ENCODE peak calls at places on chromosomes 6 and 20, in five cellular contexts. One of them, this sample, is unnamed.

GRCh38 chr6:107124934-107125348 is 9.6 kb upstream of the BEND3 start:
- DNase-seq in AG04450: no peak
- DNase-seq in CD8-positive, alpha-beta T cell: no peak
- DNase-seq in CD4-positive, alpha-beta memory T cell: no peak
- DNase-seq in lower lobe of right lung: no peak
- DNase-seq in this sample: peak; percentile 54

GRCh38 chr6:3881722-3882421 is 32.7 kb downstream of the FAM50B start:
- DNase-seq in CD4-positive, alpha-beta memory T cell: no peak
- DNase-seq in lower lobe of right lung: no peak
- DNase-seq in CD8-positive, alpha-beta T cell: no peak
- DNase-seq in AG04450: no peak
- DNase-seq in this sample: no peak

GRCh38 chr6:73746776-73747175 is 50.8 kb downstream of the CD109 start:
- DNase-seq in CD4-positive, alpha-beta memory T cell: no peak
- DNase-seq in AG04450: no peak
- DNase-seq in lower lobe of right lung: no peak
- DNase-seq in CD8-positive, alpha-beta T cell: no peak
- DNase-seq in this sample: no peak

GRCh38 chr20:35595901-35596300 is 19.7 kb upstream of the SPAG4 start:
- DNase-seq in lower lobe of right lung: no peak
- DNase-seq in AG04450: no peak
- DNase-seq in CD4-positive, alpha-beta memory T cell: no peak
- DNase-seq in CD8-positive, alpha-beta T cell: no peak
- DNase-seq in this sample: no peak

GRCh38 chr6:39378175-39378889 is 55.8 kb upstream of the KCNK16 start:
- DNase-seq in lower lobe of right lung: no peak
- DNase-seq in AG04450: no peak
- DNase-seq in CD8-positive, alpha-beta T cell: no peak
- DNase-seq in CD4-positive, alpha-beta memory T cell: no peak
- DNase-seq in this sample: no peak

GRCh38 chr20:14336667-14337066 is 745 bp downstream of the FLRT3 start:
- DNase-seq in CD8-positive, alpha-beta T cell: no peak
- DNase-seq in lower lobe of right lung: no peak
- DNase-seq in AG04450: no peak
- DNase-seq in CD4-positive, alpha-beta memory T cell: no peak
- DNase-seq in this sample: no peak

GRCh38 chr6:73108949-73109348 is 116.3 kb downstream of the KHDC1L start:
- DNase-seq in lower lobe of right lung: no peak
- DNase-seq in AG04450: no peak
- DNase-seq in CD4-positive, alpha-beta memory T cell: no peak
- DNase-seq in CD8-positive, alpha-beta T cell: no peak
- DNase-seq in this sample: no peak

GRCh38 chr6:151370509-151371078 is 20.8 kb downstream of the ZBTB2 start:
- DNase-seq in lower lobe of right lung: no peak
- DNase-seq in CD4-positive, alpha-beta memory T cell: no peak
- DNase-seq in CD8-positive, alpha-beta T cell: no peak
- DNase-seq in AG04450: no peak
- DNase-seq in this sample: no peak

GRCh38 chr6:3176562-3177355 is 19.4 kb upstream of the TUBB2A start:
- DNase-seq in lower lobe of right lung: no peak
- DNase-seq in CD8-positive, alpha-beta T cell: peak; percentile 36
- DNase-seq in CD4-positive, alpha-beta memory T cell: no peak
- DNase-seq in AG04450: peak; percentile 80
- DNase-seq in this sample: peak; percentile 15

GRCh38 chr6:105135056-105135455 is 44.8 kb downstream of the POPDC3 start:
- DNase-seq in CD8-positive, alpha-beta T cell: no peak
- DNase-seq in lower lobe of right lung: no peak
- DNase-seq in CD4-positive, alpha-beta memory T cell: no peak
- DNase-seq in AG04450: no peak
- DNase-seq in this sample: no peak

GRCh38 chr6:135267085-135267484 is 86.0 kb downstream of the MYB start:
- DNase-seq in CD8-positive, alpha-beta T cell: no peak
- DNase-seq in lower lobe of right lung: no peak
- DNase-seq in CD4-positive, alpha-beta memory T cell: no peak
- DNase-seq in AG04450: no peak
- DNase-seq in this sample: no peak

GRCh38 chr6:41258196-41258493 is 28.3 kb downstream of the TREM1 start:
- DNase-seq in CD4-positive, alpha-beta memory T cell: no peak
- DNase-seq in CD8-positive, alpha-beta T cell: no peak
- DNase-seq in AG04450: no peak
- DNase-seq in lower lobe of right lung: no peak
- DNase-seq in this sample: no peak

GRCh38 chr6:70998148-70998547 is 41.3 kb upstream of the B3GAT2 start:
- DNase-seq in lower lobe of right lung: no peak
- DNase-seq in CD8-positive, alpha-beta T cell: no peak
- DNase-seq in AG04450: no peak
- DNase-seq in CD4-positive, alpha-beta memory T cell: no peak
- DNase-seq in this sample: no peak

GRCh38 chr6:134593887-134594286 is 276.0 kb upstream of the SGK1 start:
- DNase-seq in CD4-positive, alpha-beta memory T cell: no peak
- DNase-seq in AG04450: no peak
- DNase-seq in CD8-positive, alpha-beta T cell: no peak
- DNase-seq in lower lobe of right lung: peak; percentile 60
- DNase-seq in this sample: no peak

GRCh38 chr6:24949020-24949569 is 13.3 kb upstream of the RIPOR2 start:
- DNase-seq in AG04450: no peak
- DNase-seq in lower lobe of right lung: no peak
- DNase-seq in CD4-positive, alpha-beta memory T cell: peak; percentile 83
- DNase-seq in CD8-positive, alpha-beta T cell: peak; percentile 73
- DNase-seq in this sample: no peak

GRCh38 chr20:44780226-44780625 is 30.1 kb downstream of the RIMS4 start:
- DNase-seq in lower lobe of right lung: no peak
- DNase-seq in CD8-positive, alpha-beta T cell: no peak
- DNase-seq in CD4-positive, alpha-beta memory T cell: peak; percentile 8
- DNase-seq in AG04450: peak; percentile 8
- DNase-seq in this sample: peak; percentile 84

GRCh38 chr20:48697845-48698491 is 129.8 kb downstream of the PREX1 start:
- DNase-seq in lower lobe of right lung: peak; percentile 93
- DNase-seq in CD8-positive, alpha-beta T cell: no peak
- DNase-seq in CD4-positive, alpha-beta memory T cell: no peak
- DNase-seq in AG04450: peak; percentile 52
- DNase-seq in this sample: no peak

GRCh38 chr6:38460216-38460615 is 179.5 kb downstream of the BTBD9 start:
- DNase-seq in AG04450: peak; percentile 30
- DNase-seq in CD4-positive, alpha-beta memory T cell: no peak
- DNase-seq in CD8-positive, alpha-beta T cell: no peak
- DNase-seq in lower lobe of right lung: no peak
- DNase-seq in this sample: no peak

GRCh38 chr6:168634928-168635327 is 193.9 kb downstream of the SMOC2 start:
- DNase-seq in lower lobe of right lung: no peak
- DNase-seq in CD8-positive, alpha-beta T cell: no peak
- DNase-seq in CD4-positive, alpha-beta memory T cell: no peak
- DNase-seq in AG04450: no peak
- DNase-seq in this sample: no peak

GRCh38 chr20:29878281-29878741 is 1379.2 kb upstream of the DEFB115 start:
- DNase-seq in AG04450: no peak
- DNase-seq in CD8-positive, alpha-beta T cell: no peak
- DNase-seq in CD4-positive, alpha-beta memory T cell: no peak
- DNase-seq in lower lobe of right lung: peak; percentile 61
- DNase-seq in this sample: no peak

GRCh38 chr6:16292942-16293341 is 54.6 kb downstream of the GMPR start:
- DNase-seq in AG04450: no peak
- DNase-seq in lower lobe of right lung: no peak
- DNase-seq in CD4-positive, alpha-beta memory T cell: no peak
- DNase-seq in CD8-positive, alpha-beta T cell: no peak
- DNase-seq in this sample: no peak

GRCh38 chr6:159106627-159107241 is 61.9 kb upstream of the TAGAP start:
- DNase-seq in AG04450: no peak
- DNase-seq in lower lobe of right lung: peak; percentile 75
- DNase-seq in CD8-positive, alpha-beta T cell: peak; percentile 91
- DNase-seq in CD4-positive, alpha-beta memory T cell: peak; percentile 93
- DNase-seq in this sample: peak; percentile 98

GRCh38 chr6:170076466-170077165 is 214.3 kb downstream of the DLL1 start:
- DNase-seq in lower lobe of right lung: peak; percentile 20
- DNase-seq in AG04450: no peak
- DNase-seq in CD4-positive, alpha-beta memory T cell: no peak
- DNase-seq in CD8-positive, alpha-beta T cell: no peak
- DNase-seq in this sample: no peak

GRCh38 chr20:24991897-24992419 is 593 bp downstream of the APMAP start:
- DNase-seq in CD4-positive, alpha-beta memory T cell: no peak
- DNase-seq in AG04450: no peak
- DNase-seq in lower lobe of right lung: peak; percentile 60
- DNase-seq in CD8-positive, alpha-beta T cell: no peak
- DNase-seq in this sample: peak; percentile 64

GRCh38 chr6:112311950-112312547 is 35.1 kb upstream of the RFPL4B start:
- DNase-seq in CD8-positive, alpha-beta T cell: no peak
- DNase-seq in AG04450: no peak
- DNase-seq in CD4-positive, alpha-beta memory T cell: peak; percentile 24
- DNase-seq in lower lobe of right lung: no peak
- DNase-seq in this sample: peak; percentile 69

GRCh38 chr20:49951160-49951559 is 15.0 kb downstream of the RNF114 start:
- DNase-seq in CD8-positive, alpha-beta T cell: no peak
- DNase-seq in CD4-positive, alpha-beta memory T cell: no peak
- DNase-seq in lower lobe of right lung: no peak
- DNase-seq in AG04450: peak; percentile 48
- DNase-seq in this sample: no peak

GRCh38 chr6:1667012-1667804 is 57.5 kb downstream of the FOXC1 start:
- DNase-seq in lower lobe of right lung: no peak
- DNase-seq in CD4-positive, alpha-beta memory T cell: no peak
- DNase-seq in AG04450: peak; percentile 86
- DNase-seq in CD8-positive, alpha-beta T cell: no peak
- DNase-seq in this sample: no peak

GRCh38 chr20:41599699-41600104 is 18.5 kb downstream of the CHD6 start:
- DNase-seq in CD8-positive, alpha-beta T cell: no peak
- DNase-seq in lower lobe of right lung: no peak
- DNase-seq in CD4-positive, alpha-beta memory T cell: no peak
- DNase-seq in AG04450: no peak
- DNase-seq in this sample: no peak

GRCh38 chr20:63538204-63539091 is 1.3 kb upstream of the PTK6 start:
- DNase-seq in AG04450: no peak
- DNase-seq in lower lobe of right lung: peak; percentile 86
- DNase-seq in CD8-positive, alpha-beta T cell: peak; percentile 73
- DNase-seq in CD4-positive, alpha-beta memory T cell: peak; percentile 36
- DNase-seq in this sample: no peak

GRCh38 chr20:63539092-63539430 is 1.9 kb upstream of the PTK6 start:
- DNase-seq in lower lobe of right lung: no peak
- DNase-seq in AG04450: no peak
- DNase-seq in CD4-positive, alpha-beta memory T cell: no peak
- DNase-seq in CD8-positive, alpha-beta T cell: no peak
- DNase-seq in this sample: no peak

GRCh38 chr20:63536997-63537524 is at the start of gene PTK6:
- DNase-seq in AG04450: no peak
- DNase-seq in CD4-positive, alpha-beta memory T cell: no peak
- DNase-seq in CD8-positive, alpha-beta T cell: peak; percentile 28
- DNase-seq in lower lobe of right lung: peak; percentile 93
- DNase-seq in this sample: peak; percentile 83

GRCh38 chr20:63536241-63536977 is 767 bp downstream of the PTK6 start:
- DNase-seq in lower lobe of right lung: no peak
- DNase-seq in CD8-positive, alpha-beta T cell: peak; percentile 18
- DNase-seq in CD4-positive, alpha-beta memory T cell: no peak
- DNase-seq in AG04450: no peak
- DNase-seq in this sample: no peak

DNA sequence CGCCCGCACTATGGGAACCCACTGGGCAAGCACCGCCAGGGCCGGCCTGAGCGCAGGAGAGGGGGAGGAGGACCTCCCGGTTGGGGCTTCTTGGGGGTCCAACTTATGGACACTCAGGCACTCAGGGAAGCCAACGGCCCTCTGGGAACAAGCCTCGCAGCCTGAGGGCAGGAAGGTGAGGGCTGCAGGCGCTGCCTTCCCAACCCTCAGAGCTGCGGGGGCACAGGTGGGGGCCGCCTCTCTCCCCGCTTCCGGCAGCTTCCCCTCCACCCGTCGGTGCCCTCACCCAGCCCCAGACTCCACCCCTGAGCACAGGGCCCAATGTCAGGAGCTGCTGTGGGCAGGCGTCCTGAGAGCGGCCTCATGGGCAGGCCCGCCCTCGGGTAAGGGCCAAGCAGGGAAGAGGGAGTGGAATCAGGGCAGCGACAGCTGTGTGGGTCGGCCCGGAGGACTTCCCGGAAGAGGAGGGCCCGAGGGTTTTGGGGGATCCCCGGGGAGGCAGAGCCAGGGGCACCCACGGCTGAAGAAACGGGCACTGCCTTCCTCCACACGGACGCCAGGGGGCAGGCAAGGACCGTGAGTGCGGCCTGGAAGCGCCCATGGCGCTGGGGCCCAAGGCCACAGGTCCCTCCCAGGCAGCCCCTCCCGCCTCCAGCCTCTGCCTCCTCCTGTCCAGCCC is 488 bp upstream of the PTK6 start:
- DNase-seq in CD8-positive, alpha-beta T cell: peak; percentile 92
- DNase-seq in CD4-positive, alpha-beta memory T cell: peak; percentile 92
- DNase-seq in AG04450: peak; percentile 81
- DNase-seq in lower lobe of right lung: peak; percentile 98
- DNase-seq in this sample: peak; percentile 98
- H3K4me3 ChIP-seq in CD8-positive, alpha-beta T cell: peak overlapping the region; percentile 48
- H3K4me3 ChIP-seq in CD4-positive, alpha-beta memory T cell: no peak overlapping the region
- H3K4me3 ChIP-seq in AG04450: peak overlapping the region; percentile 46
- H3K4me3 ChIP-seq in lower lobe of right lung: peak overlapping the region; percentile 60
- H3K4me3 ChIP-seq in this sample: peak overlapping the region; percentile 68

GRCh38 chr6:137241481-137242011 is 22.4 kb upstream of the IFNGR1 start:
- DNase-seq in lower lobe of right lung: no peak
- DNase-seq in AG04450: no peak
- DNase-seq in CD4-positive, alpha-beta memory T cell: no peak
- DNase-seq in CD8-positive, alpha-beta T cell: no peak
- DNase-seq in this sample: no peak
- H3K27ac ChIP-seq in lower lobe of right lung: no peak overlapping the region
- H3K27ac ChIP-seq in AG04450: no peak overlapping the region
- H3K27ac ChIP-seq in CD4-positive, alpha-beta memory T cell: no peak overlapping the region
- H3K27ac ChIP-seq in CD8-positive, alpha-beta T cell: no peak overlapping the region
- H3K27ac ChIP-seq in this sample: no peak overlapping the region

GRCh38 chr6:8527818-8528217 is 92.5 kb upstream of the SLC35B3 start:
- DNase-seq in AG04450: no peak
- DNase-seq in lower lobe of right lung: no peak
- DNase-seq in CD8-positive, alpha-beta T cell: no peak
- DNase-seq in CD4-positive, alpha-beta memory T cell: no peak
- DNase-seq in this sample: no peak

GRCh38 chr6:8529250-8529649 is 93.9 kb upstream of the SLC35B3 start:
- DNase-seq in AG04450: no peak
- DNase-seq in lower lobe of right lung: no peak
- DNase-seq in CD8-positive, alpha-beta T cell: no peak
- DNase-seq in CD4-positive, alpha-beta memory T cell: no peak
- DNase-seq in this sample: no peak

GRCh38 chr6:8530775-8531435 is 95.6 kb upstream of the SLC35B3 start:
- DNase-seq in AG04450: no peak
- DNase-seq in CD8-positive, alpha-beta T cell: no peak
- DNase-seq in CD4-positive, alpha-beta memory T cell: no peak
- DNase-seq in lower lobe of right lung: no peak
- DNase-seq in this sample: no peak

GRCh38 chr6:8525370-8525769 is 90.0 kb upstream of the SLC35B3 start:
- DNase-seq in lower lobe of right lung: no peak
- DNase-seq in CD8-positive, alpha-beta T cell: no peak
- DNase-seq in AG04450: no peak
- DNase-seq in CD4-positive, alpha-beta memory T cell: no peak
- DNase-seq in this sample: no peak

GRCh38 chr6:8526619-8527018 is 91.3 kb upstream of the SLC35B3 start:
- DNase-seq in lower lobe of right lung: no peak
- DNase-seq in CD8-positive, alpha-beta T cell: no peak
- DNase-seq in AG04450: no peak
- DNase-seq in CD4-positive, alpha-beta memory T cell: no peak
- DNase-seq in this sample: no peak
- H3K4me3 ChIP-seq in lower lobe of right lung: no peak overlapping the region
- H3K4me3 ChIP-seq in CD8-positive, alpha-beta T cell: no peak overlapping the region
- H3K4me3 ChIP-seq in AG04450: no peak overlapping the region
- H3K4me3 ChIP-seq in CD4-positive, alpha-beta memory T cell: no peak overlapping the region
- H3K4me3 ChIP-seq in this sample: no peak overlapping the region

GRCh38 chr20:5513975-5514516 is 197.3 kb upstream of the PROKR2 start:
- DNase-seq in lower lobe of right lung: no peak
- DNase-seq in CD8-positive, alpha-beta T cell: no peak
- DNase-seq in AG04450: no peak
- DNase-seq in CD4-positive, alpha-beta memory T cell: no peak
- DNase-seq in this sample: no peak
- H3K27ac ChIP-seq in lower lobe of right lung: no peak overlapping the region
- H3K27ac ChIP-seq in CD8-positive, alpha-beta T cell: no peak overlapping the region
- H3K27ac ChIP-seq in AG04450: no peak overlapping the region
- H3K27ac ChIP-seq in CD4-positive, alpha-beta memory T cell: no peak overlapping the region
- H3K27ac ChIP-seq in this sample: no peak overlapping the region

GRCh38 chr20:53597085-53597482 is 3.4 kb upstream of the ZNF217 start:
- DNase-seq in CD4-positive, alpha-beta memory T cell: no peak
- DNase-seq in lower lobe of right lung: no peak
- DNase-seq in AG04450: no peak
- DNase-seq in CD8-positive, alpha-beta T cell: no peak
- DNase-seq in this sample: no peak
- H3K4me3 ChIP-seq in CD4-positive, alpha-beta memory T cell: no peak overlapping the region
- H3K4me3 ChIP-seq in lower lobe of right lung: no peak overlapping the region
- H3K4me3 ChIP-seq in AG04450: no peak overlapping the region
- H3K4me3 ChIP-seq in CD8-positive, alpha-beta T cell: peak overlapping the region; percentile 18
- H3K4me3 ChIP-seq in this sample: no peak overlapping the region